ENCODE peak calls at places on chromosomes 5 and 9, in ten cellular contexts. C, H, N, A, D, W, L, K, Y and S are unnamed samples.

GRCh38 chr5:139795074-139796001 is at the start of gene PSD2:
- DNase-seq in C (peak), H (peak), N (peak), A (peak), D (peak), W (no peak), L (no peak), K (peak), Y (peak), S (no peak)

GRCh38 chr5:132754111-132754510 is 6.9 kb downstream of the CCNI2 start:
- DNase-seq in C (no peak), H (no peak), N (no peak), A (no peak), D (no peak), W (no peak), L (no peak), K (no peak), Y (peak), S (no peak)

GRCh38 chr9:89781838-89782237 is 177.0 kb downstream of the GADD45G start:
- DNase-seq in C (no peak), H (no peak), N (no peak), A (no peak), D (no peak), W (peak), L (no peak), K (no peak), Y (peak), S (peak)

GRCh38 chr9:105295986-105296385 is 51.5 kb downstream of the SLC44A1 start:
- DNase-seq in C (peak), H (no peak), N (peak), A (no peak), D (no peak), W (no peak), L (no peak), K (no peak), Y (no peak), S (no peak)

GRCh38 chr5:73284196-73284795 is 111.3 kb downstream of the TMEM174 start:
- DNase-seq in C (no peak), H (no peak), N (no peak), A (no peak), D (no peak), W (no peak), L (no peak), K (no peak), Y (no peak), S (no peak)

GRCh38 chr9:101737165-101737704 is 1.2 kb downstream of the GRIN3A start:
- DNase-seq in C (no peak), H (peak), N (no peak), A (no peak), D (no peak), W (no peak), L (no peak), K (no peak), Y (no peak), S (no peak)

GRCh38 chr9:130658893-130659698 is 5.3 kb upstream of the PRDM12 start:
- DNase-seq in C (no peak), H (peak), N (no peak), A (no peak), D (no peak), W (no peak), L (no peak), K (no peak), Y (no peak), S (no peak)

GRCh38 chr9:93088656-93089015 is 7.4 kb upstream of the CARD19 start:
- DNase-seq in C (no peak), H (no peak), N (no peak), A (no peak), D (no peak), W (no peak), L (no peak), K (no peak), Y (peak), S (no peak)

GRCh38 chr5:158451203-158451982 is 592.4 kb upstream of the CLINT1 start:
- DNase-seq in C (peak), H (peak), N (peak), A (no peak), D (no peak), W (no peak), L (no peak), K (no peak), Y (no peak), S (no peak)

GRCh38 chr5:112706446-112707016 is 31.2 kb upstream of the APC start:
- DNase-seq in C (no peak), H (no peak), N (no peak), A (no peak), D (no peak), W (no peak), L (no peak), K (no peak), Y (no peak), S (no peak)

GRCh38 chr5:137822158-137822764 is 45.4 kb upstream of the MYOT start:
- DNase-seq in C (peak), H (peak), N (peak), A (peak), D (peak), W (peak), L (peak), K (no peak), Y (no peak), S (no peak)

GRCh38 chr5:43729846-43730478 is 127.0 kb downstream of the NNT start:
- DNase-seq in C (peak), H (no peak), N (peak), A (no peak), D (no peak), W (peak), L (peak), K (no peak), Y (no peak), S (no peak)

GRCh38 chr5:58496488-58496887 is 5.3 kb downstream of the GAPT start:
- DNase-seq in C (no peak), H (no peak), N (no peak), A (no peak), D (no peak), W (no peak), L (no peak), K (no peak), Y (no peak), S (no peak)

GRCh38 chr5:121029536-121030245 is 565.6 kb downstream of the PRR16 start:
- DNase-seq in C (peak), H (no peak), N (no peak), A (no peak), D (no peak), W (no peak), L (no peak), K (no peak), Y (no peak), S (no peak)

GRCh38 chr5:151141535-151141934 is 16.0 kb downstream of the ANXA6 start:
- DNase-seq in C (peak), H (no peak), N (peak), A (no peak), D (no peak), W (no peak), L (no peak), K (peak), Y (peak), S (no peak)

GRCh38 chr9:91211919-91212318 is 149.8 kb downstream of the AUH start:
- DNase-seq in C (no peak), H (no peak), N (no peak), A (no peak), D (no peak), W (no peak), L (no peak), K (no peak), Y (no peak), S (no peak)

GRCh38 chr5:106076655-106077054 is 1594.1 kb downstream of the EFNA5 start:
- DNase-seq in C (no peak), H (no peak), N (no peak), A (no peak), D (no peak), W (no peak), L (no peak), K (no peak), Y (no peak), S (no peak)

GRCh38 chr9:95670122-95670521 is 153.4 kb upstream of the PTCH1 start:
- DNase-seq in C (peak), H (no peak), N (no peak), A (no peak), D (no peak), W (no peak), L (no peak), K (no peak), Y (no peak), S (no peak)

GRCh38 chr5:151643385-151643784 is 43.3 kb downstream of the SPARC start:
- DNase-seq in C (no peak), H (no peak), N (no peak), A (no peak), D (no peak), W (no peak), L (no peak), K (no peak), Y (no peak), S (no peak)

GRCh38 chr9:113589890-113590289 is 126.4 kb downstream of the RGS3 start:
- DNase-seq in C (peak), H (peak), N (peak), A (no peak), D (no peak), W (peak), L (peak), K (no peak), Y (no peak), S (peak)

GRCh38 chr5:54073735-54074134 is 236.6 kb downstream of the ARL15 start:
- DNase-seq in C (no peak), H (no peak), N (no peak), A (no peak), D (no peak), W (no peak), L (no peak), K (no peak), Y (no peak), S (no peak)

GRCh38 chr5:151911011-151911410 is 13.6 kb downstream of the GLRA1 start:
- DNase-seq in C (no peak), H (no peak), N (no peak), A (no peak), D (no peak), W (no peak), L (no peak), K (no peak), Y (no peak), S (no peak)